ENCODE peak calls at places on chromosomes 3 and 15, in nine cellular contexts. One of them, this sample, is unnamed.

GRCh38 chr3:39639344-39640236 is 169.8 kb upstream of the MYRIP start:
- DNase-seq in sigmoid colon: no peak
- DNase-seq in GM12878: no peak
- DNase-seq in tibial artery: peak
- DNase-seq in lower lobe of right lung: no peak
- DNase-seq in cardiac fibroblast: peak
- DNase-seq in keratinocyte: peak
- DNase-seq in fibroblast of lung: peak
- DNase-seq in fibroblast of pulmonary artery: peak
- DNase-seq in this sample: peak

GRCh38 chr15:67433495-67434099 is 87.3 kb upstream of the C15orf61 start:
- DNase-seq in GM12878: peak
- DNase-seq in keratinocyte: no peak
- DNase-seq in sigmoid colon: peak
- DNase-seq in fibroblast of lung: peak
- DNase-seq in tibial artery: peak
- DNase-seq in fibroblast of pulmonary artery: peak
- DNase-seq in lower lobe of right lung: no peak
- DNase-seq in cardiac fibroblast: peak
- DNase-seq in this sample: peak

GRCh38 chr3:30747771-30748281 is 141.4 kb downstream of the TGFBR2 start:
- DNase-seq in tibial artery: no peak
- DNase-seq in GM12878: no peak
- DNase-seq in sigmoid colon: no peak
- DNase-seq in lower lobe of right lung: no peak
- DNase-seq in cardiac fibroblast: peak
- DNase-seq in fibroblast of pulmonary artery: peak
- DNase-seq in keratinocyte: peak
- DNase-seq in fibroblast of lung: peak
- DNase-seq in this sample: no peak

GRCh38 chr3:21041621-21042020 is 709.4 kb downstream of the ZNF385D start:
- DNase-seq in fibroblast of lung: peak
- DNase-seq in tibial artery: no peak
- DNase-seq in keratinocyte: no peak
- DNase-seq in cardiac fibroblast: no peak
- DNase-seq in sigmoid colon: no peak
- DNase-seq in fibroblast of pulmonary artery: peak
- DNase-seq in lower lobe of right lung: no peak
- DNase-seq in GM12878: no peak
- DNase-seq in this sample: no peak

GRCh38 chr3:122921791-122922651 is 105.5 kb downstream of the SEMA5B start:
- DNase-seq in cardiac fibroblast: no peak
- DNase-seq in GM12878: no peak
- DNase-seq in keratinocyte: no peak
- DNase-seq in fibroblast of pulmonary artery: no peak
- DNase-seq in fibroblast of lung: no peak
- DNase-seq in lower lobe of right lung: no peak
- DNase-seq in tibial artery: peak
- DNase-seq in sigmoid colon: peak
- DNase-seq in this sample: no peak

GRCh38 chr15:99983171-99983891 is 250.1 kb upstream of the LYSMD4 start:
- DNase-seq in cardiac fibroblast: peak
- DNase-seq in lower lobe of right lung: no peak
- DNase-seq in fibroblast of lung: no peak
- DNase-seq in sigmoid colon: no peak
- DNase-seq in keratinocyte: no peak
- DNase-seq in fibroblast of pulmonary artery: peak
- DNase-seq in tibial artery: no peak
- DNase-seq in GM12878: no peak
- DNase-seq in this sample: no peak

GRCh38 chr3:142577701-142578308 is 728 bp downstream of the ATR start:
- DNase-seq in tibial artery: no peak
- DNase-seq in keratinocyte: no peak
- DNase-seq in lower lobe of right lung: no peak
- DNase-seq in fibroblast of lung: peak
- DNase-seq in cardiac fibroblast: peak
- DNase-seq in sigmoid colon: no peak
- DNase-seq in GM12878: no peak
- DNase-seq in fibroblast of pulmonary artery: peak
- DNase-seq in this sample: no peak

GRCh38 chr3:28317438-28318022 is 31.0 kb upstream of the ZCWPW2 start:
- DNase-seq in sigmoid colon: no peak
- DNase-seq in GM12878: no peak
- DNase-seq in cardiac fibroblast: peak
- DNase-seq in lower lobe of right lung: no peak
- DNase-seq in tibial artery: no peak
- DNase-seq in keratinocyte: no peak
- DNase-seq in fibroblast of pulmonary artery: peak
- DNase-seq in fibroblast of lung: peak
- DNase-seq in this sample: no peak

GRCh38 chr3:26984601-26985000 is 362.0 kb downstream of the LRRC3B start:
- DNase-seq in tibial artery: no peak
- DNase-seq in GM12878: no peak
- DNase-seq in lower lobe of right lung: no peak
- DNase-seq in cardiac fibroblast: no peak
- DNase-seq in fibroblast of lung: no peak
- DNase-seq in keratinocyte: no peak
- DNase-seq in fibroblast of pulmonary artery: no peak
- DNase-seq in sigmoid colon: no peak
- DNase-seq in this sample: no peak

DNA sequence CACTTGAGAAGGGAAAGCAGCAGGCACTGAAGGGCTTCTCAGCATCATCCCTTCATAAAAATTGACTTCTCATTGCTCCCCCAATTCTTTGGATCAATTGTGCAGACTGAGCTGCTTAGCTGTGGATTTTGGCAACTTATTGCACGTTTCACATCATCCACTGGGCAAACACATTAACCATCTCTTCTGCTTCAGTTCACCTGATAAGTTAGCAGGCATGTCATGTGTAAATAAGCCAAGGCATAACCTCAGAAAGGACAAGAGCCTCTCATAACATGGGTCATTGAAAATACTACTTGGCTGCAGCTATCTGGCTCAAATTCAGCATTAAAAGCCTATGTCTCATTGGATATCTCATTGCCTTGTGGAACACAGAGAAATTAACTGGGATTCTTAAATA is 366.5 kb downstream of the LRRC3B start:
- DNase-seq in GM12878: no peak
- DNase-seq in lower lobe of right lung: no peak
- DNase-seq in keratinocyte: no peak
- DNase-seq in tibial artery: no peak
- DNase-seq in fibroblast of lung: no peak
- DNase-seq in fibroblast of pulmonary artery: no peak
- DNase-seq in cardiac fibroblast: no peak
- DNase-seq in sigmoid colon: no peak
- DNase-seq in this sample: no peak
- H3K4me3 ChIP-seq in GM12878: no peak
- H3K4me3 ChIP-seq in lower lobe of right lung: no peak
- H3K4me3 ChIP-seq in keratinocyte: no peak
- H3K4me3 ChIP-seq in tibial artery: no peak
- H3K4me3 ChIP-seq in fibroblast of lung: no peak
- H3K4me3 ChIP-seq in fibroblast of pulmonary artery: no peak
- H3K4me3 ChIP-seq in cardiac fibroblast: no peak
- H3K4me3 ChIP-seq in sigmoid colon: no peak
- H3K4me3 ChIP-seq in this sample: no peak

DNA sequence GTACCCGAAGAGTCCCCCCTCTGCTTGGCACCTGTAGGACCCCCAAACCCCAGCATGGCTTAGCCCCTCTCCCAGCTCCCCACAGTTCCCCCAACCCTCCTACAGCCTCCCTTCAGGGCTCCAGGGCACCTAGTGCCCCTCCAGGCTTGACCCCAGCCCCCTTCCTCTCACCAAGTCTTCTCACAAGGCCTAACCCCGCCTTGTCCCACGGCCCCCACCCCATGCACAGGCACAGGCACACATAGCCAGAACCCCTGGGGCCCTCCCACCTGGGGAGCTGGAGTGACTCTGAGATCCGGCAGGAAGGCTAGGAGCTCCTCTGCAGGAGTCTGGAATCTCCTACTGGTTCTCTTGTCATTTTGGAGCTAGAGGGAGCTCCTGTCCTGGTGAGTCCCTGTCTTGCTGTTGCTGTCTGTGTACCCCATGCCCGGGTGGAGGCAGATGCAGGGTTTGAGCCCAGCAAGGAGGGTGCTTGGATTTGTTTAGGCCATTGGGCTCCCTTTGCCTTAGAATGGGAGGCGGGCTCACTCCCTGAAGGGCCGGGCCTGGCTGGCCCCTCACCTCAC is 39.6 kb downstream of the KLF13 start:
- DNase-seq in fibroblast of lung: peak
- DNase-seq in GM12878: no peak
- DNase-seq in keratinocyte: no peak
- DNase-seq in sigmoid colon: peak
- DNase-seq in lower lobe of right lung: peak
- DNase-seq in tibial artery: peak
- DNase-seq in cardiac fibroblast: peak
- DNase-seq in fibroblast of pulmonary artery: peak
- DNase-seq in this sample: no peak
- TF ChIP-seq CTCF in fibroblast of lung: peak
- TF ChIP-seq CTCF in GM12878: no peak
- TF ChIP-seq CTCF in keratinocyte: peak
- TF ChIP-seq CTCF in sigmoid colon: no peak
- TF ChIP-seq CTCF in lower lobe of right lung: no peak
- TF ChIP-seq CTCF in tibial artery: no peak
- TF ChIP-seq CTCF in cardiac fibroblast: peak
- TF ChIP-seq CTCF in fibroblast of pulmonary artery: peak
- TF ChIP-seq CTCF in this sample: no peak

GRCh38 chr3:61846488-61846887 is 285.1 kb downstream of the PTPRG start:
- DNase-seq in tibial artery: no peak
- DNase-seq in sigmoid colon: no peak
- DNase-seq in GM12878: no peak
- DNase-seq in cardiac fibroblast: no peak
- DNase-seq in lower lobe of right lung: no peak
- DNase-seq in keratinocyte: no peak
- DNase-seq in fibroblast of pulmonary artery: no peak
- DNase-seq in fibroblast of lung: no peak
- DNase-seq in this sample: no peak

GRCh38 chr3:61848885-61849284 is 287.5 kb downstream of the PTPRG start:
- DNase-seq in fibroblast of pulmonary artery: peak
- DNase-seq in sigmoid colon: no peak
- DNase-seq in keratinocyte: no peak
- DNase-seq in lower lobe of right lung: no peak
- DNase-seq in fibroblast of lung: peak
- DNase-seq in tibial artery: peak
- DNase-seq in cardiac fibroblast: peak
- DNase-seq in GM12878: no peak
- DNase-seq in this sample: no peak

GRCh38 chr3:61844346-61844745 is 283.0 kb downstream of the PTPRG start:
- DNase-seq in sigmoid colon: no peak
- DNase-seq in lower lobe of right lung: no peak
- DNase-seq in tibial artery: no peak
- DNase-seq in fibroblast of lung: no peak
- DNase-seq in keratinocyte: no peak
- DNase-seq in GM12878: no peak
- DNase-seq in cardiac fibroblast: no peak
- DNase-seq in fibroblast of pulmonary artery: no peak
- DNase-seq in this sample: no peak

GRCh38 chr3:61853912-61854311 is 292.5 kb downstream of the PTPRG start:
- DNase-seq in cardiac fibroblast: peak
- DNase-seq in keratinocyte: no peak
- DNase-seq in sigmoid colon: no peak
- DNase-seq in GM12878: no peak
- DNase-seq in lower lobe of right lung: no peak
- DNase-seq in fibroblast of lung: no peak
- DNase-seq in fibroblast of pulmonary artery: no peak
- DNase-seq in tibial artery: no peak
- DNase-seq in this sample: no peak

GRCh38 chr3:61847784-61848462 is 286.6 kb downstream of the PTPRG start:
- DNase-seq in tibial artery: peak
- DNase-seq in GM12878: no peak
- DNase-seq in sigmoid colon: peak
- DNase-seq in cardiac fibroblast: peak
- DNase-seq in lower lobe of right lung: peak
- DNase-seq in keratinocyte: no peak
- DNase-seq in fibroblast of pulmonary artery: peak
- DNase-seq in fibroblast of lung: peak
- DNase-seq in this sample: no peak
- H3K4me3 ChIP-seq in tibial artery: peak
- H3K4me3 ChIP-seq in GM12878: no peak
- H3K4me3 ChIP-seq in sigmoid colon: no peak
- H3K4me3 ChIP-seq in cardiac fibroblast: no peak
- H3K4me3 ChIP-seq in lower lobe of right lung: no peak
- H3K4me3 ChIP-seq in keratinocyte: no peak
- H3K4me3 ChIP-seq in fibroblast of pulmonary artery: peak
- H3K4me3 ChIP-seq in fibroblast of lung: peak
- H3K4me3 ChIP-seq in this sample: no peak

GRCh38 chr3:12818773-12819172 is 22.3 kb downstream of the CAND2 start:
- DNase-seq in lower lobe of right lung: no peak
- DNase-seq in cardiac fibroblast: no peak
- DNase-seq in GM12878: no peak
- DNase-seq in sigmoid colon: no peak
- DNase-seq in keratinocyte: no peak
- DNase-seq in tibial artery: no peak
- DNase-seq in fibroblast of pulmonary artery: no peak
- DNase-seq in fibroblast of lung: no peak
- DNase-seq in this sample: no peak

GRCh38 chr3:12818273-12818672 is 21.8 kb downstream of the CAND2 start:
- DNase-seq in fibroblast of pulmonary artery: no peak
- DNase-seq in keratinocyte: no peak
- DNase-seq in fibroblast of lung: no peak
- DNase-seq in tibial artery: no peak
- DNase-seq in sigmoid colon: no peak
- DNase-seq in lower lobe of right lung: no peak
- DNase-seq in cardiac fibroblast: no peak
- DNase-seq in GM12878: no peak
- DNase-seq in this sample: no peak

GRCh38 chr3:12817341-12817705 is 20.8 kb downstream of the CAND2 start:
- DNase-seq in sigmoid colon: no peak
- DNase-seq in tibial artery: no peak
- DNase-seq in cardiac fibroblast: no peak
- DNase-seq in fibroblast of lung: no peak
- DNase-seq in lower lobe of right lung: no peak
- DNase-seq in fibroblast of pulmonary artery: no peak
- DNase-seq in keratinocyte: no peak
- DNase-seq in GM12878: no peak
- DNase-seq in this sample: no peak

GRCh38 chr3:12824299-12824698 is 17.1 kb downstream of the RPL32 start:
- DNase-seq in keratinocyte: no peak
- DNase-seq in cardiac fibroblast: no peak
- DNase-seq in GM12878: no peak
- DNase-seq in tibial artery: no peak
- DNase-seq in lower lobe of right lung: no peak
- DNase-seq in fibroblast of lung: no peak
- DNase-seq in fibroblast of pulmonary artery: no peak
- DNase-seq in sigmoid colon: no peak
- DNase-seq in this sample: no peak

DNA sequence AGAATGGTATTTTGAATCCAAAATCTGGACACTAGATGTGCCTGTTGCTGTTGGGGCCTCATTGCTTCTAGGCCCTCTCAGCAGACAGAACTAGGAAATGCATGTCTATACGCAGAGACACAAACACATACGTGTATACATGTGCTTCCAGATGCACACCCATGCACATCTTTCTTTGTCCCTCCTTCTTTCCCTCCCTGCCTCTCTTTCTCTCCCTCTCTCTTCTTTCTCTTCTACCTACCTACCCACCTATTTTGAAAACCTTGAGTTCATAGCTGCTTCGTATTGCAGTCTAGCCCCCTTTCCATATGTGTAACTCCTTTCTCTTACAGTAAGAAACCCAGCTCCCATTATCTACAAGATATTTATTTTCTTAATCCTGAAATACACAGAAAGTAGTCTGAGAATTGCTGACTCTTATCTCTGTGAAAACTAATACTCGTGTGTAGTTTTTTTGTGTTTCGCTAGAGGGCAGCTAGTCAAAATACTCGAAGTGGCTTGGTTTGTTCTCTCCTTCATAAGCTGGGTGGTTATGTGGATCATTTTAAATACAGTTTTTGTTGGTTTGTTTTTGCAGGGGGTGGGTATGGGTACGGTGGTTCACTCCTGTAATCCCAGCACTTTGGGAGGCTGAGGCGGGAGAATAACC is 18.5 kb downstream of the RPL32 start:
- DNase-seq in GM12878: no peak
- DNase-seq in lower lobe of right lung: no peak
- DNase-seq in keratinocyte: no peak
- DNase-seq in fibroblast of lung: peak
- DNase-seq in tibial artery: no peak
- DNase-seq in cardiac fibroblast: peak
- DNase-seq in fibroblast of pulmonary artery: peak
- DNase-seq in sigmoid colon: no peak
- DNase-seq in this sample: no peak
- TF ChIP-seq CTCF in GM12878: peak
- TF ChIP-seq CTCF in lower lobe of right lung: no peak
- TF ChIP-seq CTCF in keratinocyte: no peak
- TF ChIP-seq CTCF in fibroblast of lung: peak
- TF ChIP-seq CTCF in tibial artery: no peak
- TF ChIP-seq CTCF in cardiac fibroblast: peak
- TF ChIP-seq CTCF in fibroblast of pulmonary artery: peak
- TF ChIP-seq CTCF in sigmoid colon: no peak
- TF ChIP-seq CTCF in this sample: peak

This sample was measured in AG04450.